ENCODE peak calls at places on chromosomes 11 and 22, in ten cellular contexts. X is heart left ventricle, B is GF-D8, I is EL, H is ACHN, Q is fibroblast of mammary gland, G is mesenchymal stem cell, T is ELR, D is GM23248, P is amygdala. Y is an unnamed sample.

GRCh38 chr11:109421981-109422590 is at the start of gene C11orf87:
- DNase-seq in X (peak; percentile 47), B (no peak), I (peak; percentile 38), H (no peak), Q (no peak), G (peak; percentile 8), T (peak; percentile 7), D (peak; percentile 46), P (no peak), Y (no peak)

GRCh38 chr11:19237813-19238212 is 2.9 kb downstream of the E2F8 start:
- DNase-seq in X (no peak), B (no peak), I (no peak), H (no peak), Q (no peak), G (no peak), T (no peak), D (no peak), P (no peak), Y (no peak)

GRCh38 chr11:130383363-130384168 is 44.8 kb downstream of the ADAMTS8 start:
- DNase-seq in X (no peak), B (peak; percentile 87), I (peak; percentile 89), H (peak; percentile 98), Q (peak; percentile 90), G (peak; percentile 94), T (peak; percentile 81), D (peak; percentile 40), P (no peak), Y (no peak)

GRCh38 chr11:17828311-17828751 is 93.8 kb downstream of the KCNC1 start:
- DNase-seq in X (peak; percentile 71), B (no peak), I (no peak), H (no peak), Q (peak; percentile 74), G (peak; percentile 16), T (no peak), D (peak; percentile 80), P (no peak), Y (no peak)

GRCh38 chr11:85951428-85952107 is 96.4 kb downstream of the CCDC83 start:
- DNase-seq in X (no peak), B (no peak), I (no peak), H (no peak), Q (no peak), G (no peak), T (no peak), D (no peak), P (no peak), Y (no peak)

GRCh38 chr22:39959640-39960447 is at the start of gene TMA7B:
- DNase-seq in X (no peak), B (no peak), I (peak; percentile 76), H (peak; percentile 28), Q (peak; percentile 71), G (peak; percentile 86), T (peak; percentile 81), D (peak; percentile 78), P (no peak), Y (no peak)

GRCh38 chr22:19753996-19754700 is 6.4 kb upstream of the TBX1 start:
- DNase-seq in X (no peak), B (no peak), I (no peak), H (no peak), Q (no peak), G (no peak), T (no peak), D (no peak), P (no peak), Y (no peak)

GRCh38 chr22:36107436-36107835 is 53.1 kb downstream of the APOL3 start:
- DNase-seq in X (no peak), B (no peak), I (no peak), H (no peak), Q (no peak), G (no peak), T (no peak), D (no peak), P (no peak), Y (no peak)

GRCh38 chr11:114566273-114566672 is 6.6 kb upstream of the NXPE1 start:
- DNase-seq in X (no peak), B (no peak), I (no peak), H (no peak), Q (no peak), G (no peak), T (no peak), D (no peak), P (no peak), Y (no peak)

GRCh38 chr22:44743804-44744211 is 8.6 kb upstream of the ARHGAP8 start:
- DNase-seq in X (no peak), B (no peak), I (no peak), H (no peak), Q (no peak), G (no peak), T (no peak), D (no peak), P (no peak), Y (no peak)

GRCh38 chr11:78783846-78784245 is 209.2 kb upstream of the NARS2 start:
- DNase-seq in X (no peak), B (no peak), I (no peak), H (no peak), Q (no peak), G (peak; percentile 53), T (no peak), D (no peak), P (no peak), Y (no peak)

GRCh38 chr11:102452461-102453285 is at the start of gene TMEM123:
- DNase-seq in X (peak; percentile 93), B (peak; percentile 99), I (peak; percentile 85), H (peak; percentile 78), Q (peak; percentile 44), G (peak; percentile 75), T (peak; percentile 87), D (peak; percentile 82), P (peak; percentile 53), Y (no peak)

GRCh38 chr22:47251911-47252310 is 489.5 kb downstream of the TBC1D22A start:
- DNase-seq in X (no peak), B (no peak), I (no peak), H (no peak), Q (no peak), G (no peak), T (no peak), D (no peak), P (no peak), Y (no peak)

GRCh38 chr11:70828498-70829159 is 423.7 kb downstream of the SHANK2 start:
- DNase-seq in X (no peak), B (no peak), I (no peak), H (no peak), Q (no peak), G (no peak), T (no peak), D (peak; percentile 23), P (no peak), Y (no peak)

Y was measured in GM12864.